ENCODE peak calls at places on chromosome 5, in six cellular contexts. O is BJ, H is NCI-H226, Y is AG08395, U is NCI-H2107, J is left kidney. V is an unnamed sample.

GRCh38 chr5:43772601-43773031 is 169.6 kb downstream of the NNT start:
- DNase-seq in O (peak), H (peak), Y (no peak), U (no peak), J (no peak), V (peak)

GRCh38 chr5:42242829-42243485 is 180.3 kb upstream of the GHR start:
- DNase-seq in O (no peak), H (no peak), Y (no peak), U (no peak), J (no peak), V (no peak)

GRCh38 chr5:100905259-100905914 is 2.3 kb upstream of the ST8SIA4 start:
- DNase-seq in O (no peak), H (no peak), Y (no peak), U (no peak), J (no peak), V (no peak)

GRCh38 chr5:37723147-37723961 is 116.5 kb downstream of the GDNF start:
- DNase-seq in O (no peak), H (no peak), Y (no peak), U (no peak), J (peak), V (no peak)

GRCh38 chr5:157828031-157828948 is 30.7 kb downstream of the CLINT1 start:
- DNase-seq in O (no peak), H (no peak), Y (no peak), U (no peak), J (no peak), V (no peak)

GRCh38 chr5:136200761-136201160 is 7.8 kb upstream of the SMIM32 start:
- DNase-seq in O (no peak), H (no peak), Y (no peak), U (no peak), J (no peak), V (no peak)

GRCh38 chr5:159469496-159470370 is 139.4 kb upstream of the IL12B start:
- DNase-seq in O (no peak), H (no peak), Y (no peak), U (no peak), J (no peak), V (no peak)

GRCh38 chr5:180251141-180251540 is 40.7 kb downstream of the MAPK9 start:
- DNase-seq in O (no peak), H (no peak), Y (no peak), U (no peak), J (no peak), V (no peak)

GRCh38 chr5:111016801-111017200 is 54.7 kb upstream of the TSLP start:
- DNase-seq in O (no peak), H (peak), Y (no peak), U (no peak), J (no peak), V (no peak)

V was measured in epithelial cell of prostate.